ENCODE peak calls at places on chromosomes 7 and 10, in five cellular contexts. K, X, A, P and H are unnamed samples.

GRCh38 chr10:128744092-128744491 is 617.9 kb upstream of the MKI67 start:
- DNase-seq in K (no peak), P (no peak), X (no peak), A (no peak), H (no peak)

GRCh38 chr7:102119213-102119651 is 167.4 kb upstream of the SH2B2 start:
- DNase-seq in K (no peak), X (no peak), A (no peak), P (peak; percentile 34), H (no peak)

GRCh38 chr10:45160266-45160665 is 155.1 kb downstream of the OR13A1 start:
- DNase-seq in A (no peak), K (no peak), X (no peak), P (no peak), H (no peak)

GRCh38 chr7:114856625-114857024 is 65.3 kb upstream of the MDFIC start:
- DNase-seq in K (no peak), P (no peak), X (no peak), A (no peak), H (no peak)

GRCh38 chr7:146772581-146772980 is 656.0 kb downstream of the CNTNAP2 start:
- DNase-seq in X (no peak), A (peak; percentile 22), K (no peak), P (no peak), H (no peak)

GRCh38 chr10:116995648-116996047 is 9.3 kb downstream of the SHTN1 start:
- DNase-seq in X (no peak), K (no peak), P (no peak), A (no peak), H (no peak)

GRCh38 chr10:102545265-102545664 is 41.5 kb downstream of the SUFU start:
- DNase-seq in A (no peak), P (no peak), X (no peak), K (no peak), H (no peak)

GRCh38 chr10:113103131-113103830 is 153.2 kb downstream of the TCF7L2 start:
- DNase-seq in K (no peak), P (no peak), A (no peak), X (no peak), H (no peak)

GRCh38 chr7:130897515-130898419 is 163.8 kb upstream of the KLF14 start:
- DNase-seq in X (no peak), P (no peak), A (no peak), K (no peak), H (no peak)

GRCh38 chr7:82697897-82698296 is 254.3 kb upstream of the CACNA2D1 start:
- DNase-seq in A (no peak), P (no peak), K (no peak), X (no peak), H (no peak)

GRCh38 chr7:74033372-74034311 is 5.7 kb downstream of the ELN start:
- DNase-seq in P (no peak), X (peak; percentile 67), A (peak; percentile 34), K (peak; percentile 92), H (no peak)

GRCh38 chr10:132272061-132272766 is 35.5 kb downstream of the STK32C start:
- DNase-seq in P (peak; percentile 60), A (no peak), X (peak; percentile 44), K (peak; percentile 81), H (peak; percentile 83)

GRCh38 chr10:98673156-98673765 is 226.5 kb upstream of the HPS1 start:
- DNase-seq in K (no peak), A (no peak), X (no peak), P (no peak), H (no peak)

GRCh38 chr7:140525741-140526140 is 46.4 kb upstream of the MKRN1 start:
- DNase-seq in A (no peak), P (no peak), X (no peak), K (no peak), H (no peak)

GRCh38 chr7:46454796-46455195 is 533.7 kb upstream of the IGFBP3 start:
- DNase-seq in K (no peak), P (no peak), A (no peak), X (no peak), H (no peak)

GRCh38 chr10:119138341-119139306 is 26.9 kb downstream of the SFXN4 start:
- DNase-seq in P (peak; percentile 67), K (peak; percentile 26), A (no peak), X (no peak), H (no peak)

GRCh38 chr10:97572214-97572989 is at the start of gene ANKRD2:
- DNase-seq in P (peak; percentile 90), X (peak; percentile 81), K (peak; percentile 89), A (peak; percentile 74), H (peak; percentile 89)

GRCh38 chr7:44217133-44217714 is 16.4 kb downstream of the YKT6 start:
- DNase-seq in P (peak; percentile 76), K (peak; percentile 54), A (no peak), X (no peak), H (peak; percentile 68)

GRCh38 chr10:43229208-43230061 is 37.4 kb downstream of the RASGEF1A start:
- DNase-seq in K (peak; percentile 53), P (peak; percentile 88), X (peak; percentile 57), A (peak; percentile 75), H (peak; percentile 88)

GRCh38 chr10:80498833-80499671 is 38.6 kb upstream of the SH2D4B start:
- DNase-seq in A (no peak), K (peak; percentile 99), X (peak; percentile 94), P (peak; percentile 93), H (no peak)

GRCh38 chr7:44136731-44137130 is 4.4 kb downstream of the MYL7 start:
- DNase-seq in K (no peak), X (no peak), A (no peak), P (no peak), H (no peak)

GRCh38 chr10:119655566-119656001 is 4.4 kb downstream of the BAG3 start:
- DNase-seq in X (no peak), P (no peak), K (peak; percentile 95), A (no peak), H (no peak)

GRCh38 chr7:39539816-39540215 is 26.4 kb upstream of the YAE1 start:
- DNase-seq in P (no peak), K (no peak), A (peak; percentile 7), X (no peak), H (no peak)

GRCh38 chr10:100969175-100970075 is at the start of gene SEMA4G:
- DNase-seq in K (peak; percentile 78), X (peak; percentile 60), A (peak; percentile 82), P (peak; percentile 84), H (peak; percentile 77)

GRCh38 chr7:135808206-135808605 is 59.6 kb upstream of the FAM180A start:
- DNase-seq in X (no peak), A (no peak), P (no peak), K (no peak), H (no peak)

DNA sequence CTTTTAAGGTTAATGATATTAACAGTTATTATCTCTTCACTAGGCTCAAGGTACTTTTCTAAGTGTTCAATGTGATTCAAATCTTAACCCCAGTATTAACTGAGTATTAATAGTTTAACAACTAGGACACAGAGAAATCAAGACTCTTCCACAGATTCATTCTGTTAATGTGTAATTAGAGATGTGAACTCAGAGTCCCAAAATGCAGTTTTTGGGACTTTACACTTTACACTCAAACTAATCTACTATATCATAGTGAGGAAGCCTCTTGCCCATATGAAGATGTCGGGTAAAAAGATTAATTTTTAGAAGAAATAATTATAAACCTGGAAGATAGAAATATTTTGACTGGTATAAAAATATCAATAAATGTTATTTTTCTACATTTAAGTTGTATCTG is 644.5 kb upstream of the LRRTM3 start:
- DNase-seq in X (no peak), K (no peak), P (no peak), A (no peak), H (no peak)
- TF ChIP-seq CTCF in X (no peak), K (no peak), P (no peak), A (no peak), H (no peak)

DNA sequence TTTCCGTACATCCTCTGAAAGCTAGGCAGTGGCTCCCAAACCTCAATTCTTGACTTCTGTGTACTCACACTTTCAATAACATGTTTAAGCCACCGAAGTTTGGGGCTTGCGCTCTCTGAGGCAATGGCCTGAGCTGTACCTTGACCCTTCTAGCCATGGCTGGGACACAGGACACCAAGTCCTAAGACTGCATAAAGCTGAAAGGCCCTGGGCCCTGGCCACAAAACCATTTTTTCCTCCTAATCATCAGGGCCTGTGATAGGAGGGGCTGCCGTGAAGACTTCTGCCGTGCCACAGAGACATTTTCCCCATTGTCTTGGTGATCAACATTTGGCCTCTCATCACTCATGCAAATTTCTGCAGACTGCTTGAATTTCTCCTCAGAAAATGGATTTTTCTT is 216.5 kb upstream of the TEX47 start:
- DNase-seq in A (no peak), K (no peak), P (peak; percentile 37), X (no peak), H (no peak)
- TF ChIP-seq CTCF in A (no peak), K (no peak), P (no peak), X (no peak), H (no peak)

DNA sequence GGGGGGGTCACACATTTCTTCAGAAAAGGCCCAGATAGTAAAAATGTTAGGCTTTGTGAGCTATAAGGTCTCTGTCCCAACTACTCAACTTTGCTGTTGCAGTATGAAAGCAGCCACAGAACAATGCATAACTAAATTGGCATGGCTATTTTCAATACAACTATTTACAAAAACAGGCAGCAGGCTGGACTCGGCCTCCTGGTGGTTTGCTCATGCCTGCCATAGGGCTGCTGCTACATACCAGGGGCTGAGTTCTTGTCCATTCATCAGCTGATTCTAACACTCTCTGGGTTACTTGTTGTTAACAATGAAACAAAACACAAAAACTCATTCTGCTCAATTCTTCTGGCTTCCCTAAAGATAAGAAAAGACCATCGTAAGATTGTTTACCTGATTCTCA is 109.4 kb upstream of the ADAM12 start:
- DNase-seq in X (no peak), K (no peak), P (no peak), A (no peak), H (no peak)
- TF ChIP-seq CTCF in X (no peak), K (no peak), P (no peak), A (no peak), H (peak; percentile 12)

GRCh38 chr7:24721378-24722030 is 35.8 kb downstream of the GSDME start:
- DNase-seq in K (no peak), P (peak; percentile 62), A (no peak), X (no peak), H (no peak)

GRCh38 chr7:24720283-24720682 is 37.0 kb downstream of the GSDME start:
- DNase-seq in X (no peak), P (no peak), A (no peak), K (no peak), H (no peak)

GRCh38 chr7:24723178-24723530 is 34.1 kb downstream of the GSDME start:
- DNase-seq in P (peak; percentile 41), A (no peak), K (no peak), X (no peak), H (no peak)

GRCh38 chr7:24724451-24725190 is 32.6 kb downstream of the GSDME start:
- DNase-seq in P (peak; percentile 18), A (no peak), X (no peak), K (no peak), H (no peak)

DNA sequence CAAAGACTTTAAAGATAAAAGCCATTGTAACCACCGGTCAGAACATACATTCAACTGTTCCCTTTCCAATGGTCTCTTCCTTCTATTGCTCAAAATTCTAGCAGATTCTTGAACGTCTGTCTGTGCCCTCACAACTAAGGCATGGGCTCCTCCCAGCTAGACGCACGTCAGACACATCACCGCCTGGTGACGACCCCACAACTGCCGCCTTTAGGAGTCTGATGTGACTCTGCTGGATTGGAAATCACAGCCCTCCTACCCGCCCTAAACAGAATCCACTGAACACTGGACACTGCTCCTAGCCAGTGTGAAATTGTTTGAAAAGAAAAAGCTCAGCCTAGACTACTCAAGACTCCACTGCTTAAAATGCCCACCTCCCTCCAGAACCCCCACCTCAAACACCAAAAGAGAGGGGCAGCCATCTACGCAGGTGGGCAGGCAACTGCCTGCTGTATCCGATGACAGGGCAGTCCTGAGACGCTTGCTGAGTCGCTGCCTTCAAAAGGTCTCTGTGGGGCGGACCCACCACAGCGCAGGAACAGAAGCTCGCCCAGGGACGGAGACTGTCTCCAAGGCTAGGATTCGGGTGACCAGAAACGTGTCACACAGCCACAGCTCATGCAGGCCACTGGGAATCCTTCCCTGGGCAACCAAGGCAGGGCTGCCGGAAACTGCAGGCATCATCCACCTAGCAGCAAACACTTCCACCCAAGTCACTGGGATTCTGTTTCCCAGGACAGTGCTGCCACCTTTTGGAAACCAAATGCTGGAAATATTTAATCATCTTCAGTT is 34.7 kb downstream of the GSDME start:
- DNase-seq in P (peak; percentile 74), X (no peak), A (peak; percentile 22), K (no peak), H (no peak)
- TF ChIP-seq CTCF in P (no peak), X (no peak), A (peak; percentile 31), K (peak; percentile 9), H (peak; percentile 80)